ENCODE peak calls at places on chromosomes 2 and 18, in four cellular contexts. R is CD8-positive, alpha-beta memory T cell; I is HCEC 1CT; Q is caudate nucleus. S is an unnamed sample.

GRCh38 chr2:72576861-72577260 is 249.0 kb downstream of the EXOC6B start:
- DNase-seq in R (no peak), I (peak; percentile 39), Q (no peak), S (no peak)

GRCh38 chr2:11239718-11240462 is 84.6 kb downstream of the SLC66A3 start:
- DNase-seq in R (no peak), Q (no peak), I (peak; percentile 24), S (no peak)

GRCh38 chr18:11581286-11581685 is 28.1 kb upstream of the SLC35G4 start:
- DNase-seq in R (no peak), I (no peak), Q (no peak), S (no peak)

GRCh38 chr18:54386043-54386442 is 28.3 kb downstream of the C18orf54 start:
- DNase-seq in R (no peak), I (no peak), Q (no peak), S (no peak)

GRCh38 chr2:26712486-26713465 is 20.3 kb downstream of the KCNK3 start:
- DNase-seq in I (no peak), R (no peak), Q (peak; percentile 52), S (no peak)

GRCh38 chr18:79872852-79873444 is 75.2 kb downstream of the KCNG2 start:
- DNase-seq in Q (no peak), R (no peak), I (no peak), S (no peak)

GRCh38 chr2:128736046-128736688 is 417.5 kb upstream of the HS6ST1 start:
- DNase-seq in R (no peak), I (no peak), Q (no peak), S (no peak)

GRCh38 chr2:191252699-191253098 is 7.5 kb downstream of the MYO1B start:
- DNase-seq in Q (no peak), I (no peak), R (no peak), S (no peak)

GRCh38 chr18:36757081-36757480 is 71.7 kb downstream of the TPGS2 start:
- DNase-seq in Q (no peak), I (peak; percentile 58), R (no peak), S (peak; percentile 53)